ENCODE peak calls at places on chromosomes 11 and 22, in five cellular contexts. D is NCI-H2081 treated with DMSO at 0.1 percent for 48 hours, C is thoracic aorta, K is non-pigmented ciliary epithelial cell, Z is NCI-H774. R is an unnamed sample.

GRCh38 chr22:41919357-41920224 is 4.7 kb upstream of the SHISA8 start:
- DNase-seq in D (no peak), C (no peak), K (no peak), Z (no peak), R (no peak)

GRCh38 chr11:2271327-2272240 is 1.2 kb upstream of the ASCL2 start:
- DNase-seq in D (no peak), C (no peak), K (no peak), Z (no peak), R (peak; percentile 48)

GRCh38 chr11:44133335-44133946 is 38.0 kb downstream of the EXT2 start:
- DNase-seq in D (no peak), C (no peak), K (no peak), Z (no peak), R (no peak)

GRCh38 chr22:41445171-41446056 is 1.2 kb downstream of the TOB2 start:
- DNase-seq in D (no peak), C (no peak), K (no peak), Z (no peak), R (peak; percentile 72)

GRCh38 chr11:909406-909805 is 1.2 kb downstream of the CHID1 start:
- DNase-seq in D (no peak), C (no peak), K (no peak), Z (no peak), R (no peak)

GRCh38 chr11:132838621-132839020 is 693.7 kb downstream of the OPCML start:
- DNase-seq in D (no peak), C (no peak), K (no peak), Z (no peak), R (no peak)

GRCh38 chr11:45927332-45927683 is 4.9 kb downstream of the LARGE2 start:
- DNase-seq in D (no peak), C (no peak), K (no peak), Z (no peak), R (peak; percentile 58)

GRCh38 chr22:41563051-41563711 is 2.4 kb downstream of the CSDC2 start:
- DNase-seq in D (no peak), C (no peak), K (peak; percentile 53), Z (no peak), R (no peak)

GRCh38 chr22:22099833-22100812 is 117.5 kb upstream of the TOP3B start:
- DNase-seq in D (no peak), C (no peak), K (no peak), Z (no peak), R (peak; percentile 48)

GRCh38 chr11:123526918-123527317 is 96.8 kb downstream of the GRAMD1B start:
- DNase-seq in D (no peak), C (no peak), K (no peak), Z (no peak), R (no peak)

GRCh38 chr11:57071829-57072228 is 83.1 kb downstream of the OR5AK2 start:
- DNase-seq in D (no peak), C (no peak), K (peak; percentile 11), Z (no peak), R (no peak)

GRCh38 chr22:23591846-23592245 is 11.8 kb upstream of the IGLL1 start:
- DNase-seq in D (no peak), C (no peak), K (no peak), Z (no peak), R (no peak)

GRCh38 chr11:23134627-23135026 is 274.4 kb upstream of the CCDC179 start:
- DNase-seq in D (no peak), C (no peak), K (no peak), Z (no peak), R (no peak)

GRCh38 chr11:18088974-18089373 is 16.9 kb downstream of the SAAL1 start:
- DNase-seq in D (no peak), C (no peak), K (no peak), Z (no peak), R (no peak)

GRCh38 chr11:124086447-124086846 is 28.8 kb upstream of the VWA5A start:
- DNase-seq in D (no peak), C (no peak), K (no peak), Z (peak; percentile 34), R (no peak)

GRCh38 chr11:36251716-36252307 is 37.4 kb downstream of the COMMD9 start:
- DNase-seq in D (no peak), C (no peak), K (no peak), Z (no peak), R (no peak)

GRCh38 chr22:27990879-27991278 is 71.8 kb upstream of the PITPNB start:
- DNase-seq in D (no peak), C (no peak), K (no peak), Z (no peak), R (no peak)

GRCh38 chr11:128509990-128510389 is 77.4 kb downstream of the ETS1 start:
- DNase-seq in D (no peak), C (no peak), K (no peak), Z (no peak), R (no peak)

GRCh38 chr11:30936476-30936875 is 350.3 kb upstream of the MPPED2 start:
- DNase-seq in D (no peak), C (no peak), K (no peak), Z (no peak), R (no peak)